ENCODE peak calls at places on chromosomes 3 and 15, in ten cellular contexts. Y is adrenal gland, B is sigmoid colon, L is lower lobe of right lung, C is IMR-90, U is GM12864, F is GM23338, R is mesothelial cell of epicardium, V is thyroid gland, Q is neural progenitor cell. M is an unnamed sample.

GRCh38 chr3:16449369-16449768 is 64.1 kb downstream of the RFTN1 start:
- DNase-seq in Y (no peak), B (no peak), L (no peak), C (no peak), U (no peak), F (no peak), R (no peak), V (no peak), Q (no peak), M (no peak)

GRCh38 chr3:132231633-132232032 is 85.6 kb upstream of the ACP3 start:
- DNase-seq in Y (peak; percentile 50), B (no peak), L (no peak), C (peak; percentile 55), U (no peak), F (no peak), R (no peak), V (no peak), Q (no peak), M (no peak)

GRCh38 chr3:55165278-55165677 is 237.4 kb upstream of the LRTM1 start:
- DNase-seq in Y (no peak), B (no peak), L (no peak), C (peak; percentile 92), U (no peak), F (no peak), R (no peak), V (no peak), Q (no peak), M (no peak)

GRCh38 chr15:29034151-29034550 is 148.4 kb downstream of the APBA2 start:
- DNase-seq in Y (no peak), B (no peak), L (no peak), C (peak; percentile 40), U (no peak), F (no peak), R (no peak), V (no peak), Q (no peak), M (no peak)

GRCh38 chr3:88000853-88001252 is 58.0 kb downstream of the CGGBP1 start:
- DNase-seq in Y (no peak), B (no peak), L (no peak), C (no peak), U (peak; percentile 16), F (peak; percentile 74), R (no peak), V (no peak), Q (peak; percentile 66), M (no peak)

GRCh38 chr15:101492752-101493692 is 3.5 kb upstream of the PCSK6 start:
- DNase-seq in Y (no peak), B (no peak), L (no peak), C (no peak), U (no peak), F (no peak), R (no peak), V (no peak), Q (no peak), M (peak; percentile 13)

GRCh38 chr3:82130056-82130455 is 368.6 kb upstream of the GBE1 start:
- DNase-seq in Y (no peak), B (no peak), L (no peak), C (no peak), U (no peak), F (no peak), R (no peak), V (no peak), Q (no peak), M (no peak)

GRCh38 chr3:39808467-39809180 is 785 bp upstream of the MYRIP start:
- DNase-seq in Y (peak; percentile 25), B (no peak), L (no peak), C (no peak), U (no peak), F (peak; percentile 89), R (peak; percentile 49), V (peak; percentile 35), Q (peak; percentile 88), M (no peak)

GRCh38 chr3:138594150-138594934 is at the start of gene CEP70:
- DNase-seq in Y (peak; percentile 96), B (peak; percentile 98), L (peak; percentile 96), C (peak; percentile 95), U (peak; percentile 73), F (peak; percentile 98), R (peak; percentile 91), V (peak; percentile 98), Q (peak; percentile 97), M (peak; percentile 82)

GRCh38 chr15:85667491-85668424 is 127.0 kb downstream of the KLHL25 start:
- DNase-seq in Y (peak; percentile 67), B (no peak), L (no peak), C (peak; percentile 99), U (no peak), F (no peak), R (no peak), V (no peak), Q (no peak), M (peak; percentile 72)

GRCh38 chr3:156304406-156304805 is 184.0 kb downstream of the KCNAB1 start:
- DNase-seq in Y (no peak), B (no peak), L (no peak), C (peak; percentile 60), U (no peak), F (no peak), R (no peak), V (peak; percentile 19), Q (no peak), M (no peak)

GRCh38 chr3:157906627-157907026 is 199.6 kb downstream of the SHOX2 start:
- DNase-seq in Y (no peak), B (no peak), L (no peak), C (no peak), U (no peak), F (no peak), R (no peak), V (no peak), Q (no peak), M (no peak)
- TF ChIP-seq CTCF in Y (peak; percentile 8), B (no peak), L (no peak), C (peak; percentile 5), U (no peak), F (no peak), R (no peak), V (no peak), Q (no peak), M (no peak)

GRCh38 chr3:52208556-52208955 is 10.6 kb downstream of the ALAS1 start:
- DNase-seq in Y (peak; percentile 63), B (no peak), L (no peak), C (no peak), U (no peak), F (no peak), R (no peak), V (no peak), Q (no peak), M (no peak)

GRCh38 chr3:52210550-52211046 is 12.6 kb downstream of the ALAS1 start:
- DNase-seq in Y (no peak), B (no peak), L (no peak), C (peak; percentile 55), U (no peak), F (no peak), R (no peak), V (no peak), Q (no peak), M (no peak)

GRCh38 chr3:52213005-52213404 is 12.4 kb downstream of the TLR9 start:
- DNase-seq in Y (no peak), B (no peak), L (no peak), C (no peak), U (no peak), F (no peak), R (no peak), V (no peak), Q (no peak), M (no peak)

GRCh38 chr3:52211268-52211891 is 13.4 kb downstream of the ALAS1 start:
- DNase-seq in Y (no peak), B (no peak), L (no peak), C (no peak), U (no peak), F (no peak), R (no peak), V (no peak), Q (no peak), M (no peak)

GRCh38 chr3:52210037-52210436 is 12.1 kb downstream of the ALAS1 start:
- DNase-seq in Y (no peak), B (no peak), L (no peak), C (no peak), U (no peak), F (no peak), R (no peak), V (no peak), Q (no peak), M (no peak)
- TF ChIP-seq CTCF in Y (no peak), B (no peak), L (no peak), C (no peak), U (no peak), F (no peak), R (no peak), V (no peak), Q (no peak), M (no peak)

GRCh38 chr3:106628407-106628806 is 748.8 kb upstream of the CCDC54 start:
- DNase-seq in Y (no peak), B (no peak), L (no peak), C (peak; percentile 78), U (no peak), F (no peak), R (no peak), V (no peak), Q (no peak), M (no peak)
- TF ChIP-seq CTCF in Y (no peak), B (no peak), L (no peak), C (peak; percentile 38), U (no peak), F (no peak), R (no peak), V (no peak), Q (no peak), M (no peak)

GRCh38 chr3:52053307-52054304 is 2.8 kb downstream of the DUSP7 start:
- DNase-seq in Y (no peak), B (no peak), L (peak; percentile 57), C (peak; percentile 29), U (no peak), F (no peak), R (no peak), V (no peak), Q (peak; percentile 44), M (peak; percentile 65)

GRCh38 chr3:52056521-52056967 is at the start of gene DUSP7:
- DNase-seq in Y (peak; percentile 58), B (peak; percentile 80), L (peak; percentile 78), C (peak; percentile 46), U (no peak), F (peak; percentile 72), R (peak; percentile 74), V (peak; percentile 66), Q (peak; percentile 93), M (peak; percentile 80)

GRCh38 chr3:52052831-52053306 is 3.5 kb downstream of the DUSP7 start:
- DNase-seq in Y (peak; percentile 81), B (peak; percentile 94), L (peak; percentile 92), C (peak; percentile 77), U (no peak), F (peak; percentile 88), R (no peak), V (peak; percentile 67), Q (peak; percentile 75), M (peak; percentile 48)

GRCh38 chr3:52055537-52056351 is 627 bp downstream of the DUSP7 start:
- DNase-seq in Y (peak; percentile 59), B (peak; percentile 75), L (peak; percentile 74), C (peak; percentile 57), U (no peak), F (peak; percentile 81), R (peak; percentile 58), V (peak; percentile 62), Q (peak; percentile 91), M (peak; percentile 52)

GRCh38 chr3:52054689-52055511 is 1.5 kb downstream of the DUSP7 start:
- DNase-seq in Y (no peak), B (no peak), L (no peak), C (peak; percentile 15), U (no peak), F (peak; percentile 62), R (no peak), V (no peak), Q (peak; percentile 69), M (no peak)
- TF ChIP-seq CTCF in Y (no peak), B (no peak), L (no peak), C (peak; percentile 29), U (peak; percentile 46), F (peak; percentile 66), R (peak; percentile 24), V (no peak), Q (peak; percentile 60), M (peak; percentile 35)

GRCh38 chr15:65085990-65086679 is 9.6 kb downstream of the KBTBD13 start:
- DNase-seq in Y (peak; percentile 51), B (peak; percentile 64), L (peak; percentile 41), C (peak; percentile 16), U (no peak), F (peak; percentile 84), R (no peak), V (peak; percentile 55), Q (peak; percentile 71), M (peak; percentile 53)
- TF ChIP-seq CTCF in Y (peak; percentile 42), B (no peak), L (no peak), C (peak; percentile 45), U (peak; percentile 59), F (peak; percentile 86), R (no peak), V (peak; percentile 20), Q (peak; percentile 66), M (peak; percentile 58)